ENCODE peak calls at places on chromosomes 12 and 14, in eight cellular contexts. L is sigmoid colon; J is uterus; V is ascending aorta; P is CD4-positive, alpha-beta T cell; I is esophagus squamous epithelium; Y is CD4-positive, alpha-beta memory T cell; Q is CD4-positive, CD25-positive, alpha-beta regulatory T cell. E is an unnamed sample. For H3K9me3, the result is how much of the 10 kb centered on the place peaks cover.

GRCh38 chr12:93197067-93197593 is 180.6 kb upstream of the NUDT4 start:
- DNase-seq in L (no peak), J (no peak), V (no peak), P (no peak), I (no peak), Y (no peak), Q (no peak), E (no peak)

GRCh38 chr12:3304436-3305135 is 186.4 kb upstream of the PRMT8 start:
- DNase-seq in L (no peak), J (no peak), V (no peak), P (no peak), I (no peak), Y (no peak), Q (no peak), E (no peak)

GRCh38 chr12:105227879-105228278 is 8.1 kb downstream of the APPL2 start:
- DNase-seq in L (no peak), J (no peak), V (no peak), P (no peak), I (no peak), Y (no peak), Q (no peak), E (no peak)

GRCh38 chr12:67477682-67478265 is 170.8 kb upstream of the DYRK2 start:
- DNase-seq in L (no peak), J (no peak), V (no peak), P (no peak), I (no peak), Y (no peak), Q (no peak), E (no peak)

GRCh38 chr12:121036810-121037326 is 2.2 kb downstream of the OASL start:
- DNase-seq in L (no peak), J (no peak), V (no peak), P (no peak), I (no peak), Y (peak), Q (no peak), E (no peak)

GRCh38 chr12:31887109-31887811 is 72.0 kb upstream of the RESF1 start:
- DNase-seq in L (no peak), J (no peak), V (no peak), P (no peak), I (no peak), Y (no peak), Q (no peak), E (no peak)

GRCh38 chr12:24798335-24798734 is 150.6 kb downstream of the BCAT1 start:
- DNase-seq in L (no peak), J (no peak), V (no peak), P (no peak), I (no peak), Y (no peak), Q (no peak), E (no peak)

GRCh38 chr12:102992297-102992696 is 34.8 kb downstream of the ASCL1 start:
- DNase-seq in L (no peak), J (no peak), V (no peak), P (no peak), I (no peak), Y (no peak), Q (no peak), E (no peak)

GRCh38 chr12:45303955-45304354 is 88.1 kb downstream of the ANO6 start:
- DNase-seq in L (no peak), J (no peak), V (no peak), P (no peak), I (no peak), Y (no peak), Q (no peak), E (no peak)

GRCh38 chr14:90614696-90615260 is 201.5 kb downstream of the TTC7B start:
- DNase-seq in L (no peak), J (no peak), V (no peak), P (no peak), I (no peak), Y (no peak), Q (no peak), E (no peak)

GRCh38 chr12:92421701-92422100 is 276.1 kb upstream of the BTG1 start:
- DNase-seq in L (no peak), J (no peak), V (no peak), P (no peak), I (no peak), Y (no peak), Q (no peak), E (no peak)

GRCh38 chr12:53223391-53224267 is 8.4 kb downstream of the RARG start:
- DNase-seq in L (peak), J (peak), V (no peak), P (no peak), I (no peak), Y (no peak), Q (no peak), E (no peak)

GRCh38 chr12:93106910-93107309 is 177.8 kb upstream of the EEA1 start:
- DNase-seq in L (no peak), J (no peak), V (no peak), P (no peak), I (no peak), Y (no peak), Q (no peak), E (no peak)

GRCh38 chr12:68189766-68190700 is 30.5 kb upstream of the IFNG start:
- DNase-seq in L (no peak), J (no peak), V (no peak), P (no peak), I (no peak), Y (peak), Q (no peak), E (no peak)

GRCh38 chr14:68269136-68269535 is 449.6 kb downstream of the RAD51B start:
- DNase-seq in L (no peak), J (no peak), V (no peak), P (no peak), I (no peak), Y (no peak), Q (no peak), E (no peak)

GRCh38 chr14:76256545-76256944 is 104.8 kb downstream of the GPATCH2L start:
- DNase-seq in L (no peak), J (no peak), V (no peak), P (no peak), I (no peak), Y (no peak), Q (no peak), E (no peak)

GRCh38 chr14:76252471-76252870 is 100.7 kb downstream of the GPATCH2L start:
- DNase-seq in L (no peak), J (no peak), V (no peak), P (no peak), I (no peak), Y (no peak), Q (no peak), E (no peak)

GRCh38 chr14:76257111-76257803 is 105.5 kb downstream of the GPATCH2L start:
- DNase-seq in L (no peak), J (no peak), V (no peak), P (no peak), I (no peak), Y (no peak), Q (no peak), E (no peak)

GRCh38 chr14:76250345-76250744 is 98.6 kb downstream of the GPATCH2L start:
- DNase-seq in L (no peak), J (no peak), V (no peak), P (no peak), I (no peak), Y (no peak), Q (no peak), E (no peak)

GRCh38 chr14:76253111-76253510 is 101.4 kb downstream of the GPATCH2L start:
- DNase-seq in L (no peak), J (no peak), V (no peak), P (no peak), I (no peak), Y (no peak), Q (no peak), E (no peak)
- H3K9me3 ChIP-seq in L (under half), J (under half), V (under half), P (under half), I (under half), Y (under half), Q (under half), E (under half)

GRCh38 chr12:58425481-58426392 is 484.4 kb downstream of the ATP23 start:
- DNase-seq in L (no peak), J (no peak), V (no peak), P (no peak), I (no peak), Y (peak), Q (no peak), E (no peak)
- H3K9me3 ChIP-seq in L (under half), J (under half), V (under half), P (under half), I (under half), Y (under half), Q (under half), E (under half)

GRCh38 chr12:56905852-56906251 is 28.4 kb downstream of the SDR9C7 start:
- DNase-seq in L (no peak), J (no peak), V (no peak), P (no peak), I (no peak), Y (no peak), Q (no peak), E (no peak)

GRCh38 chr12:56903374-56903773 is 30.8 kb downstream of the SDR9C7 start:
- DNase-seq in L (no peak), J (no peak), V (no peak), P (no peak), I (no peak), Y (no peak), Q (no peak), E (no peak)

DNA sequence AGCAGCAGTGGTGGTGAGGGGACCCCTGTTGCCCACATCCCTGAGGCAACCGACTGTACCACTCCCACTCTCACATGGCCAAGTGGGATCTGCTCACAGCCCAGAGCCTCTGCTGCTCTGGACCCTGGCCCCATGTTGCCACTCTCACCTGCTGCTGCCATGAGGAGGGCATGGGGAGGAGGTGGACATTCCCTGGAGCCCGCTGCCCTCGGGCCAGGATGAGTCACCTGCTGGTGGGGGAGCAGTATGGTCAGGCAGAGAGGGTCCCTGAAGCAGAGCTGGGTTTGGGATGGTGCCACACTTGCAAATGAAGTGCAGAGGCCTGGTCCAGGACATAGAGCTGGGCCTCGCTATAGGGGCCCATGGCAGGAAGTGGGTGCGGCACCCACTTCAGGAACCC is 26.1 kb downstream of the SDR9C7 start:
- DNase-seq in L (no peak), J (no peak), V (no peak), P (no peak), I (no peak), Y (no peak), Q (no peak), E (no peak)
- H3K9me3 ChIP-seq in L (under half), J (under half), V (under half), P (under half), I (under half), Y (under half), Q (under half), E (under half)

DNA sequence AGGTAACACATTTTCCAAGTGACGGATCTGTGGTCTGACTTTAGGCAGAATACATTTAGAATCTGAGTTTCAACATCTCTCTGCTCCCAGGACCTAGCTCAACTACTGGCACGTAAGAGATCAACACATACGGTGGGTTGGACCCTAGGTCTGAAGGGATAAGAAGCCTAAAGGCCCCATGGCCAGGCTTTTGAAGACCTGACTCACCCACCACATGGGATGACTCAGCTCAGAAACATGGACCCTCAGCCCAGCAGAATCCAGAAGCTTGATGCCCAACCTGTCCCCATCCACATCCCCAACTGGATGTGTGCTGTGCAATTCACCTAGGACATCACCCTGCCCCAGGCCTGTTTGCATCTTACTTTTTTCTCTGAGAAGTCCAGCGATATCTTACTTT is 770.2 kb downstream of the BCL11B start:
- DNase-seq in L (no peak), J (no peak), V (no peak), P (no peak), I (no peak), Y (no peak), Q (no peak), E (no peak)
- H3K9me3 ChIP-seq in L (under half), J (under half), V (under half), P (under half), I (under half), Y (under half), Q (under half), E (under half)

GRCh38 chr12:124769166-124769530 is 94.5 kb downstream of the SCARB1 start:
- DNase-seq in L (no peak), J (no peak), V (no peak), P (no peak), I (no peak), Y (no peak), Q (no peak), E (no peak)
- H3K9me3 ChIP-seq in L (under half), J (under half), V (under half), P (under half), I (under half), Y (under half), Q (under half), E (under half)

GRCh38 chr12:34387711-34388635 is 365.7 kb downstream of the ALG10 start:
- DNase-seq in L (peak), J (no peak), V (no peak), P (no peak), I (no peak), Y (no peak), Q (no peak), E (no peak)
- H3K9me3 ChIP-seq in L (under half), J (under half), V (under half), P (under half), I (half or more), Y (under half), Q (under half), E (under half)

DNA sequence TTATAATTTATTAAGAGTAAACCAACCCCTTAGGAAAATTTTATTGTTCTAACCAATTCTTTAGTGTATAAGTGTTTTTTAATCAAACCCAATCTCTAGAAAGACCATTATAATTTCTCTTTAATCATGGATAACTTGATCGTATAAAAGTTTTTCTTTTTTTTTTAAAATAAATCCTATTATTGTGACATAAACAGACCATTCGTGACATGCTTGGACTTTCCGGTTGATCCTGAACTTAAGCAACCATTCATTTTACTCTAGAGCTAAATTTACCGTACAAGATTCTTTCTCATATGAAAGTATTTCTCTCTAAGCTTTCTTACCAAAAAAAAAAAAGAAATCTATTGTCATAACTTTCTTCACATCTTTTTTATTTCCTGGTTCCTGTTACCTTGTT is 32.6 kb upstream of the SLC38A4 start:
- DNase-seq in L (no peak), J (no peak), V (no peak), P (no peak), I (no peak), Y (no peak), Q (no peak), E (no peak)
- H3K9me3 ChIP-seq in L (under half), J (under half), V (under half), P (under half), I (under half), Y (under half), Q (under half), E (under half)